ENCODE peak calls at places on chromosomes 16 and 17, in seven cellular contexts. K, J, H, O, L, T and P are unnamed samples.

GRCh38 chr16:83631006-83631405 is 176.8 kb upstream of the HSBP1 start:
- DNase-seq in T (no peak), H (no peak), K (no peak), J (no peak), O (no peak), L (no peak), P (no peak)

GRCh38 chr17:4607773-4608187 is 23.5 kb downstream of the SMTNL2 start:
- DNase-seq in J (no peak), K (no peak), H (no peak), O (peak; percentile 67), L (no peak), T (peak; percentile 67), P (no peak)

GRCh38 chr17:55171634-55172328 is 93.0 kb upstream of the HLF start:
- DNase-seq in H (no peak), O (no peak), J (no peak), K (no peak), T (no peak), L (no peak), P (no peak)

GRCh38 chr17:17191961-17192381 is 14.2 kb downstream of the PLD6 start:
- DNase-seq in L (no peak), O (no peak), T (no peak), K (no peak), J (no peak), H (no peak), P (no peak)

GRCh38 chr16:69435977-69436729 is 11.7 kb downstream of the CYB5B start:
- DNase-seq in J (no peak), T (peak; percentile 14), K (no peak), L (no peak), H (no peak), O (no peak), P (no peak)

GRCh38 chr16:2280981-2281542 is 13.1 kb upstream of the RNPS1 start:
- DNase-seq in T (no peak), K (no peak), L (no peak), H (no peak), O (no peak), J (no peak), P (no peak)

GRCh38 chr17:56047321-56047720 is 106.0 kb upstream of the ANKFN1 start:
- DNase-seq in H (no peak), O (no peak), T (no peak), K (no peak), L (no peak), J (no peak), P (no peak)

GRCh38 chr17:51817955-51818354 is 340.6 kb downstream of the CA10 start:
- DNase-seq in O (no peak), J (no peak), H (no peak), K (no peak), T (no peak), L (no peak), P (no peak)

GRCh38 chr17:61397086-61397842 is 2.4 kb upstream of the TBX2 start:
- DNase-seq in O (no peak), J (no peak), T (peak; percentile 92), H (no peak), K (no peak), L (no peak), P (no peak)

GRCh38 chr17:47305302-47305923 is 18.3 kb upstream of the EFCAB13 start:
- DNase-seq in K (no peak), L (peak; percentile 80), J (no peak), H (peak; percentile 95), O (no peak), T (no peak), P (no peak)

GRCh38 chr16:55508271-55508921 is 476 bp upstream of the LPCAT2 start:
- DNase-seq in H (no peak), O (no peak), T (no peak), J (no peak), L (no peak), K (no peak), P (no peak)

GRCh38 chr17:82805254-82805653 is 34.6 kb downstream of the ZNF750 start:
- DNase-seq in K (no peak), L (no peak), T (no peak), J (no peak), H (no peak), O (no peak), P (no peak)

GRCh38 chr17:9725575-9725974 is 65.8 kb downstream of the DHRS7C start:
- DNase-seq in K (no peak), L (no peak), O (no peak), J (no peak), H (peak; percentile 13), T (no peak), P (no peak)

GRCh38 chr16:89115216-89115949 is 21.7 kb downstream of the ACSF3 start:
- DNase-seq in L (no peak), J (peak; percentile 51), H (peak; percentile 90), O (peak; percentile 75), T (no peak), K (peak; percentile 81), P (peak; percentile 30)

GRCh38 chr17:29687601-29688000 is 64.9 kb upstream of the CORO6 start:
- DNase-seq in K (no peak), O (no peak), H (no peak), T (no peak), L (no peak), J (no peak), P (no peak)

GRCh38 chr17:55731586-55732250 is 9.1 kb upstream of the TMEM100 start:
- DNase-seq in H (no peak), T (peak; percentile 32), K (no peak), J (no peak), L (no peak), O (peak; percentile 35), P (no peak)

GRCh38 chr16:85051710-85052082 is 24.1 kb downstream of the KIAA0513 start:
- DNase-seq in L (no peak), J (no peak), T (no peak), H (no peak), O (no peak), K (no peak), P (no peak)

GRCh38 chr17:39744075-39744835 is 6.5 kb downstream of the GRB7 start:
- DNase-seq in L (peak; percentile 72), H (no peak), T (no peak), K (no peak), J (no peak), O (no peak), P (no peak)

GRCh38 chr16:82384017-82384416 is 214.0 kb upstream of the MPHOSPH6 start:
- DNase-seq in L (no peak), H (no peak), J (no peak), O (no peak), K (no peak), T (no peak), P (no peak)

GRCh38 chr17:79534111-79534510 is 76.7 kb downstream of the RBFOX3 start:
- DNase-seq in L (no peak), T (no peak), J (no peak), H (no peak), K (no peak), O (no peak), P (no peak)

GRCh38 chr16:695355-696089 is 5.3 kb upstream of the WDR24 start:
- DNase-seq in L (peak; percentile 60), T (peak; percentile 28), J (peak; percentile 49), O (peak; percentile 92), H (no peak), K (peak; percentile 75), P (no peak)

GRCh38 chr16:72947379-72948237 is 100.3 kb downstream of the ZFHX3 start:
- DNase-seq in K (no peak), L (no peak), O (no peak), H (no peak), J (no peak), T (no peak), P (no peak)

GRCh38 chr17:80922580-80923160 is 69.0 kb upstream of the CHMP6 start:
- DNase-seq in H (no peak), O (no peak), T (no peak), L (no peak), J (no peak), K (no peak), P (no peak)

GRCh38 chr16:87146676-87147075 is 170.5 kb downstream of the C16orf95 start:
- DNase-seq in K (no peak), O (no peak), J (no peak), T (peak; percentile 71), H (no peak), L (no peak), P (no peak)

GRCh38 chr17:50220811-50221210 is 19.4 kb upstream of the COL1A1 start:
- DNase-seq in J (no peak), L (no peak), K (no peak), H (no peak), T (no peak), O (no peak), P (no peak)

GRCh38 chr17:1997587-1998425 is 27.3 kb downstream of the RTN4RL1 start:
- DNase-seq in O (peak; percentile 89), K (no peak), T (peak; percentile 42), L (peak; percentile 74), H (no peak), J (no peak), P (no peak)

GRCh38 chr16:782766-783403 is 5.3 kb downstream of the RPUSD1 start:
- DNase-seq in O (no peak), K (no peak), H (no peak), L (no peak), J (no peak), T (no peak), P (no peak)

GRCh38 chr17:33753452-33753851 is 460.4 kb upstream of the ASIC2 start:
- DNase-seq in H (peak; percentile 43), K (no peak), L (no peak), O (no peak), T (no peak), J (no peak), P (no peak)

GRCh38 chr16:54034684-54035083 is 251.9 kb downstream of the IRX3 start:
- DNase-seq in J (no peak), L (no peak), K (no peak), T (no peak), H (no peak), O (no peak), P (no peak)

GRCh38 chr16:56589141-56590039 is at the start of gene MT3:
- DNase-seq in H (no peak), K (no peak), T (peak; percentile 40), J (no peak), O (peak; percentile 64), L (no peak), P (no peak)

GRCh38 chr16:87851141-87851587 is 18.1 kb downstream of the SLC7A5 start:
- DNase-seq in K (no peak), J (no peak), O (no peak), L (no peak), H (no peak), T (no peak), P (no peak)

GRCh38 chr17:12917401-12917800 is 100.4 kb downstream of the ELAC2 start:
- DNase-seq in J (no peak), K (no peak), L (no peak), H (peak; percentile 65), O (no peak), T (no peak), P (no peak)